ENCODE peak calls at places on chromosomes 4 and X, in seven cellular contexts. P, H, B, K, Q, S and N are unnamed samples.

GRCh38 chr4:52103314-52103713 is 52.2 kb downstream of the SPATA18 start:
- DNase-seq in K (no peak), S (peak), B (no peak), P (no peak), H (no peak), Q (no peak), N (no peak)

GRCh38 chr4:134905061-134905460 is 703.5 kb upstream of the PABPC4L start:
- DNase-seq in S (no peak), Q (no peak), K (no peak), P (no peak), H (no peak), B (no peak), N (no peak)

GRCh38 chrX:68139791-68140190 is 293.5 kb downstream of the OPHN1 start:
- DNase-seq in Q (no peak), H (no peak), B (no peak), S (no peak), K (no peak), P (no peak), N (no peak)

GRCh38 chr4:174230680-174231079 is 52.8 kb downstream of the FBXO8 start:
- DNase-seq in S (no peak), B (no peak), H (no peak), Q (no peak), K (no peak), P (no peak), N (no peak)

GRCh38 chr4:17502764-17503163 is 9.1 kb downstream of the QDPR start:
- DNase-seq in K (no peak), S (no peak), H (no peak), Q (no peak), B (no peak), P (no peak), N (no peak)

GRCh38 chrX:133444196-133444595 is 28.9 kb upstream of the GPC4 start:
- DNase-seq in P (no peak), B (no peak), K (no peak), H (no peak), Q (no peak), S (no peak), N (no peak)

GRCh38 chr4:74933562-74934015 is 673 bp downstream of the PARM1 start:
- DNase-seq in H (peak), S (peak), Q (no peak), P (peak), K (no peak), B (no peak), N (peak)

GRCh38 chr4:34636623-34637022 is 1607.7 kb downstream of the ARAP2 start:
- DNase-seq in K (no peak), H (no peak), Q (no peak), B (no peak), S (no peak), P (no peak), N (no peak)

DNA sequence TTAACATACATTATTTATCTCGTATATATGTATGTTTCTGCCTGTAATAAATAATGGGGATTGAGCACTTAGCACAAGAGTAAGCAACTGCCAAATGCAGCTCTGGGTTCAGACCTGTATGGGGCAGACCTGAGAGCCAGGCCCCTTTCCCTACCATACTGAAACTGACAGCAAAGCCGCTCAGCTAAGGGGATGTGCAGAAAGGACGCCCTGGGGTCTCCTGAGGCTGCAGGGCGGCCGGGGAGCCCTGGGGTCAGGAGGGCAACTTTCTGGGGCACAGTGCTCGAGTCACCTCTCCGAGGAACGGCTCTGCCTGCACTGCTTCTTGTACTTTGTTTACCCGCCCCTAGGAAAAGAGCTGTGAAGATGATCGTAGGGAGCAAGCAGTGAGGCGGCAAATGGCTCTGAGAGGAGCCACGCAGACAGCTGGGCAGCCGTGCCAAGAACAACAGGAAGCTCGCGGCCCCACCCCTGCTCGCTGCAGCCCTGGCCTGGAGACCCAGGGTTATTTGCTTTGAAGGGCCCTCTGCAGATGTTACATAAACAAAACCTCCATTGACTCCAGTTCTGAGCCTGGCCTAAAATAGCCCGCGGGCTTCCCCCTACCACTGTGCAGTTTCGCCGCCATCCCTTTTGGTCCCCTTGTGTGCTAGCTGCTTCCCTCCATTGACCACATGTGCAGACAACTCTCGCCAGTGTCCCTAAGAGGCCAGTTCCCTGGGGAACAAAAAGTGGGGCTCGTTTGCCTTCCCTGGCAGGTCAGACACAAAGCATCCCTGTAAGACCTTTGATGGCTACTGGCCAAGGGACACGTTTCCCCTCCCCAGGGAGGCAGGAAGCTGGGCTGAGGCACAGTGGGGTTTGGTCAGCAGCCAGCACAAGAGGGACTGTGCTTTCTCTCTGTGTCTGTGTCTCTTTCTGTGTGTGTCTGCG is 111.3 kb upstream of the LNX1 start:
- DNase-seq in P (peak), K (no peak), Q (no peak), H (peak), S (peak), B (peak), N (peak)
- TF ChIP-seq CTCF in P (no peak), K (no peak), Q (peak), H (peak), S (no peak), B (no peak), N (no peak)

DNA sequence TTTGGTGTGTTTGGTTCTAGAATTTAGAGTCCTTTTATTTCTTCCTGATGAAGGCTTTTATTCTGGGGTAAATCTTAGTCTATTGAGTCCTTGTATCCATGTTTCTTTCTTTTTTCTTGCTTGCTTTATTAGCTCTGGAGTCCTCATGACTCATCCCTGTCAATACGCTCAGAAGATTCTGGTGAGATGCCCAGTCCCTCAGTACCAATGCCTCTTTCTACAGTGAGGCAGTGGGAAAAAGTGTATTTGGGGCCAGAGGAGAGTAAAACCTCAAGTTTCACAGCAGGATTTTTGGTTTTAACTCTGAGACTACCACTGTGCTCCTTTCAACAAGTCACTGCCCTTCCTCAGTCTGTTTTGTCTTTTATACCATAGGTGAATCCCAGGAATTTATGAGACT is 368.0 kb downstream of the GBA3 start:
- DNase-seq in S (no peak), Q (no peak), B (no peak), P (no peak), K (no peak), H (no peak), N (no peak)
- TF ChIP-seq CTCF in S (no peak), Q (no peak), B (no peak), P (no peak), K (no peak), H (no peak), N (no peak)

DNA sequence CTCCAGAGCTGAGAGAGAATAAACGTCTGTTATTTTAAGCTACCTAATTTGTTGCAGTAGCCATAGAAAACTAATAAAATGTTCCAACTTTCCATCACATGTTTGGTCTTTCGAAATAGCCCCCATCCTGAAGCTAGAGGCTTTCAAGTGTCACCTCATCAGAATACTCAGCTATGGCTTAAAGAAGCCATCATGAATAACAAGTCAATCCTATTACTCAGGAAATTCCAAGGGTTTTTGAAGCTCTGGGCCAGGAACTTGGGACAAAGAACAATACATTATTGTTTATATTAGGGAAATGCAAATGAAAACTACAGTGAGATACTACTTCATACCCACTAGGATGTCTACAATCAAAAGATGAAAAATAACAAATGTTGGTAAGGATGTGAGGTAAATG is 42.2 kb downstream of the TBCK start:
- DNase-seq in Q (no peak), H (no peak), S (peak), P (no peak), K (no peak), B (no peak), N (no peak)
- TF ChIP-seq CTCF in Q (no peak), H (no peak), S (no peak), P (no peak), K (no peak), B (no peak), N (no peak)

GRCh38 chr4:4480685-4481393 is 61.0 kb downstream of the STX18 start:
- DNase-seq in Q (no peak), P (no peak), H (no peak), B (no peak), S (no peak), K (no peak), N (no peak)
- TF ChIP-seq CTCF in Q (peak), P (peak), H (peak), B (no peak), S (peak), K (no peak), N (peak)

DNA sequence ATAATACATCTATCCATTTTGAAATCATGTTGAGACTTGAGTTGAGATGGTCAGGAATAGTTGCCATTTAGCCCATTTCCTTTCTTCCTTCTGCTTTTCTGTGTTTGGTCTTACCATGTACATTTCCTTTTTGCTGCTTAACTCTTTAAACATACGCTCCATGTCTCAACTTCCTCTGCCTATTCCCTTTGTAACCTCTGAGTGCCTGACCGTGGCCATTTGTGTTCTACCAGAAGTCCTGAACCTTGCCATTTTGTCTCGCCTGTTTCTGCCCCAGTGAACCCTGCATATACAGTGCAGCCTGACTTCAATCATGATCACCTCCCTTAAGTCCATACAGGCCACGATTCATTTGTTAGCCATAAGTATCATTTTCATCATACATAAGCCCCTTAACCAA is 169.0 kb downstream of the RAPGEF2 start:
- DNase-seq in P (no peak), Q (no peak), K (no peak), H (no peak), B (no peak), S (no peak), N (no peak)
- TF ChIP-seq CTCF in P (no peak), Q (no peak), K (no peak), H (no peak), B (no peak), S (no peak), N (no peak)